ENCODE peak calls at places on chromosomes 7 and 10, in five cellular contexts. B is effector CD4-positive, alpha-beta T cell; M is T-helper 1 cell; A is small intestine; S is IMR-90. G is an unnamed sample.

GRCh38 chr7:157668221-157668883 is 331.5 kb downstream of the DNAJB6 start:
- DNase-seq in B (no peak), M (no peak), A (no peak), S (no peak), G (no peak)

GRCh38 chr7:27917774-27918314 is 177.9 kb downstream of the TAX1BP1 start:
- DNase-seq in B (no peak), M (no peak), A (no peak), S (peak), G (peak)

GRCh38 chr7:35702541-35702940 is 7.6 kb upstream of the HERPUD2 start:
- DNase-seq in B (no peak), M (no peak), A (no peak), S (no peak), G (no peak)

GRCh38 chr7:128035712-128036111 is 4.5 kb upstream of the LRRC4 start:
- DNase-seq in B (no peak), M (no peak), A (no peak), S (no peak), G (no peak)

GRCh38 chr7:45660201-45660900 is 86.2 kb downstream of the ADCY1 start:
- DNase-seq in B (no peak), M (no peak), A (no peak), S (no peak), G (no peak)

GRCh38 chr7:157502701-157503111 is 165.9 kb downstream of the DNAJB6 start:
- DNase-seq in B (peak), M (peak), A (peak), S (no peak), G (no peak)

GRCh38 chr7:101804087-101804631 is 13.3 kb upstream of the CUX1 start:
- DNase-seq in B (no peak), M (no peak), A (no peak), S (no peak), G (no peak)

GRCh38 chr10:125061557-125062243 is 98.7 kb downstream of the CTBP2 start:
- DNase-seq in B (no peak), M (no peak), A (no peak), S (no peak), G (no peak)

GRCh38 chr7:157678503-157678902 is 341.7 kb downstream of the DNAJB6 start:
- DNase-seq in B (no peak), M (no peak), A (no peak), S (no peak), G (no peak)

GRCh38 chr7:157009778-157010587 is 480 bp downstream of the MNX1 start:
- DNase-seq in B (no peak), M (no peak), A (no peak), S (no peak), G (no peak)

GRCh38 chr10:127195041-127195506 is 1.3 kb downstream of the INSYN2A start:
- DNase-seq in B (no peak), M (no peak), A (no peak), S (no peak), G (no peak)

GRCh38 chr10:15313034-15313433 is 58.1 kb downstream of the FAM171A1 start:
- DNase-seq in B (no peak), M (no peak), A (no peak), S (no peak), G (no peak)

GRCh38 chr7:1716263-1717094 is 46.4 kb downstream of the ELFN1 start:
- DNase-seq in B (no peak), M (no peak), A (no peak), S (peak), G (peak)

GRCh38 chr10:29472268-29473086 is 162.3 kb downstream of the SVIL start:
- DNase-seq in B (no peak), M (no peak), A (no peak), S (no peak), G (no peak)

GRCh38 chr7:42932861-42933591 is 850 bp downstream of the MRPL32 start:
- DNase-seq in B (no peak), M (no peak), A (no peak), S (peak), G (no peak)

GRCh38 chr7:154684651-154685563 is 318.0 kb downstream of the PAXIP1 start:
- DNase-seq in B (no peak), M (no peak), A (no peak), S (no peak), G (no peak)

GRCh38 chr7:135253851-135254815 is 20.5 kb downstream of the STRA8 start:
- DNase-seq in B (no peak), M (no peak), A (peak), S (peak), G (peak)

GRCh38 chr10:91210435-91210834 is 10.0 kb upstream of the PCGF5 start:
- DNase-seq in B (no peak), M (no peak), A (peak), S (no peak), G (no peak)

GRCh38 chr10:101052285-101052684 is 9.5 kb upstream of the KAZALD1 start:
- DNase-seq in B (no peak), M (no peak), A (no peak), S (peak), G (peak)

GRCh38 chr7:100220833-100221718 is 1.3 kb downstream of the PVRIG start:
- DNase-seq in B (peak), M (peak), A (peak), S (no peak), G (no peak)